ENCODE peak calls at places on chromosomes 1 and 21, in six cellular contexts. One of them, this sample, is unnamed.

GRCh38 chr21:44293551-44294231 is 6.2 kb upstream of the PFKL start:
- DNase-seq in IMR-90: no peak
- DNase-seq in mesenchymal stem cell: no peak
- DNase-seq in H1: no peak
- DNase-seq in H9: no peak
- DNase-seq in neuronal stem cell: no peak
- DNase-seq in this sample: no peak

GRCh38 chr21:14070049-14070893 is 140.5 kb downstream of the LIPI start:
- DNase-seq in IMR-90: no peak
- DNase-seq in mesenchymal stem cell: no peak
- DNase-seq in H1: no peak
- DNase-seq in H9: peak
- DNase-seq in neuronal stem cell: no peak
- DNase-seq in this sample: no peak

GRCh38 chr1:145799806-145800205 is 24.1 kb downstream of the RNF115 start:
- DNase-seq in IMR-90: no peak
- DNase-seq in mesenchymal stem cell: no peak
- DNase-seq in H1: no peak
- DNase-seq in H9: no peak
- DNase-seq in neuronal stem cell: no peak
- DNase-seq in this sample: no peak

GRCh38 chr21:43936186-43936967 is 71.4 kb downstream of the AGPAT3 start:
- DNase-seq in IMR-90: no peak
- DNase-seq in mesenchymal stem cell: no peak
- DNase-seq in H1: no peak
- DNase-seq in H9: no peak
- DNase-seq in neuronal stem cell: no peak
- DNase-seq in this sample: no peak

GRCh38 chr1:206588492-206588891 is 23.8 kb downstream of the EIF2D start:
- DNase-seq in IMR-90: no peak
- DNase-seq in mesenchymal stem cell: peak
- DNase-seq in H1: no peak
- DNase-seq in H9: no peak
- DNase-seq in neuronal stem cell: no peak
- DNase-seq in this sample: no peak

GRCh38 chr1:34871443-34872132 is 12.0 kb upstream of the SMIM12 start:
- DNase-seq in IMR-90: no peak
- DNase-seq in mesenchymal stem cell: no peak
- DNase-seq in H1: no peak
- DNase-seq in H9: no peak
- DNase-seq in neuronal stem cell: no peak
- DNase-seq in this sample: no peak

GRCh38 chr1:1013922-1014617 is 773 bp downstream of the ISG15 start:
- DNase-seq in IMR-90: peak
- DNase-seq in mesenchymal stem cell: peak
- DNase-seq in H1: no peak
- DNase-seq in H9: peak
- DNase-seq in neuronal stem cell: no peak
- DNase-seq in this sample: no peak

GRCh38 chr21:14773777-14774345 is 227.7 kb upstream of the SAMSN1 start:
- DNase-seq in IMR-90: no peak
- DNase-seq in mesenchymal stem cell: peak
- DNase-seq in H1: peak
- DNase-seq in H9: peak
- DNase-seq in neuronal stem cell: peak
- DNase-seq in this sample: peak

GRCh38 chr1:93810316-93810715 is 68.7 kb downstream of the DNTTIP2 start:
- DNase-seq in IMR-90: peak
- DNase-seq in mesenchymal stem cell: no peak
- DNase-seq in H1: no peak
- DNase-seq in H9: no peak
- DNase-seq in neuronal stem cell: no peak
- DNase-seq in this sample: no peak

GRCh38 chr1:226121049-226121586 is 58.6 kb downstream of the H3-3A start:
- DNase-seq in IMR-90: no peak
- DNase-seq in mesenchymal stem cell: no peak
- DNase-seq in H1: no peak
- DNase-seq in H9: no peak
- DNase-seq in neuronal stem cell: no peak
- DNase-seq in this sample: no peak

GRCh38 chr1:89464008-89464407 is 60.6 kb upstream of the LRRC8B start:
- DNase-seq in IMR-90: no peak
- DNase-seq in mesenchymal stem cell: no peak
- DNase-seq in H1: no peak
- DNase-seq in H9: no peak
- DNase-seq in neuronal stem cell: no peak
- DNase-seq in this sample: no peak

GRCh38 chr1:156676820-156677615 is at the start of gene NES:
- DNase-seq in IMR-90: peak
- DNase-seq in mesenchymal stem cell: peak
- DNase-seq in H1: no peak
- DNase-seq in H9: peak
- DNase-seq in neuronal stem cell: peak
- DNase-seq in this sample: peak

GRCh38 chr1:1924849-1925248 is 5.8 kb upstream of the TMEM52 start:
- DNase-seq in IMR-90: no peak
- DNase-seq in mesenchymal stem cell: no peak
- DNase-seq in H1: no peak
- DNase-seq in H9: no peak
- DNase-seq in neuronal stem cell: no peak
- DNase-seq in this sample: no peak

GRCh38 chr1:200640373-200641174 is 20.0 kb upstream of the KIF14 start:
- DNase-seq in IMR-90: no peak
- DNase-seq in mesenchymal stem cell: no peak
- DNase-seq in H1: no peak
- DNase-seq in H9: no peak
- DNase-seq in neuronal stem cell: no peak
- DNase-seq in this sample: no peak

GRCh38 chr1:180778782-180779398 is 133.8 kb upstream of the KIAA1614 start:
- DNase-seq in IMR-90: no peak
- DNase-seq in mesenchymal stem cell: no peak
- DNase-seq in H1: no peak
- DNase-seq in H9: peak
- DNase-seq in neuronal stem cell: no peak
- DNase-seq in this sample: no peak

GRCh38 chr1:12541274-12542137 is 76.5 kb downstream of the DHRS3 start:
- DNase-seq in IMR-90: peak
- DNase-seq in mesenchymal stem cell: peak
- DNase-seq in H1: no peak
- DNase-seq in H9: no peak
- DNase-seq in neuronal stem cell: no peak
- DNase-seq in this sample: no peak

DNA sequence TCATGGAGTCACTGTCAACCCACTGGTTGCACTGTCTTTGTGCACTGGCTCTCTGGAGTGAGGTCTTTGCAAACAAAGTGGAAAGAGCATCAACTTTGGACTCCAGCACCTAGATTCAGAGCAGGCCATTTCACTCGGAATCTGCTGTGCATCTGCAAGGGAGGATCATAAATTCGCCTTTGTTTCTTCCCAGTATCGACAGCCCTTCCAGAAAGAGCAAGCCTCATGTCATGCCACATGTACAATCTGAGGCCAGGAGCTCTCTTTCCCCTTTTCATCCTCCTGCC is 853 bp upstream of the PCSK9 start:
- DNase-seq in IMR-90: no peak
- DNase-seq in mesenchymal stem cell: no peak
- DNase-seq in H1: no peak
- DNase-seq in H9: no peak
- DNase-seq in neuronal stem cell: no peak
- DNase-seq in this sample: no peak
- H3K14ac ChIP-seq in IMR-90: no peak
- H3K14ac ChIP-seq in mesenchymal stem cell: no peak
- H3K14ac ChIP-seq in H1: no peak
- H3K14ac ChIP-seq in H9: no peak
- H3K14ac ChIP-seq in neuronal stem cell: no peak
- H3K14ac ChIP-seq in this sample: no peak

GRCh38 chr21:20020032-20020431 is 978.2 kb upstream of the NCAM2 start:
- DNase-seq in IMR-90: no peak
- DNase-seq in mesenchymal stem cell: no peak
- DNase-seq in H1: no peak
- DNase-seq in H9: no peak
- DNase-seq in neuronal stem cell: no peak
- DNase-seq in this sample: no peak

GRCh38 chr21:20024727-20025126 is 973.5 kb upstream of the NCAM2 start:
- DNase-seq in IMR-90: no peak
- DNase-seq in mesenchymal stem cell: no peak
- DNase-seq in H1: no peak
- DNase-seq in H9: no peak
- DNase-seq in neuronal stem cell: no peak
- DNase-seq in this sample: no peak

GRCh38 chr21:20026517-20026916 is 971.7 kb upstream of the NCAM2 start:
- DNase-seq in IMR-90: no peak
- DNase-seq in mesenchymal stem cell: no peak
- DNase-seq in H1: no peak
- DNase-seq in H9: no peak
- DNase-seq in neuronal stem cell: no peak
- DNase-seq in this sample: no peak

DNA sequence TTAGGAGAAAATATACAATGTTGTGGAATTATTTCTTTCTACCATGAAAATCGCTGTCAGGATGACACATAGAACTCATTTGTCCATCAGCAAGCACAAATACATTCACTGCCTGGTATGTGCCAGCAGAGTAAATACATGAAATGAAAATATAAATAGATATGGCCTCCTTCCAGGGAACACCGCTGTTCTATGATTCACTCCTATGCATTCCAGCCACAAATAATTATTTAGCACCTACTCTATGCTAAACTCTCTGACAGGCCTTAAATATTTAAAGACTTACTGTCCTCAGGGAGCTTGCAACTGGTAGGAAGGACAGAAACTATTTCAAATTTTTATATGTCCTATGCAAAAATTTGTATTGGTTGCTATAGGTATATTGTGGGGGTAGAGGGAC is 975.0 kb upstream of the NCAM2 start:
- DNase-seq in IMR-90: no peak
- DNase-seq in mesenchymal stem cell: no peak
- DNase-seq in H1: no peak
- DNase-seq in H9: no peak
- DNase-seq in neuronal stem cell: no peak
- DNase-seq in this sample: no peak
- H3K14ac ChIP-seq in IMR-90: no peak
- H3K14ac ChIP-seq in mesenchymal stem cell: no peak
- H3K14ac ChIP-seq in H1: no peak
- H3K14ac ChIP-seq in H9: no peak
- H3K14ac ChIP-seq in neuronal stem cell: no peak
- H3K14ac ChIP-seq in this sample: no peak

DNA sequence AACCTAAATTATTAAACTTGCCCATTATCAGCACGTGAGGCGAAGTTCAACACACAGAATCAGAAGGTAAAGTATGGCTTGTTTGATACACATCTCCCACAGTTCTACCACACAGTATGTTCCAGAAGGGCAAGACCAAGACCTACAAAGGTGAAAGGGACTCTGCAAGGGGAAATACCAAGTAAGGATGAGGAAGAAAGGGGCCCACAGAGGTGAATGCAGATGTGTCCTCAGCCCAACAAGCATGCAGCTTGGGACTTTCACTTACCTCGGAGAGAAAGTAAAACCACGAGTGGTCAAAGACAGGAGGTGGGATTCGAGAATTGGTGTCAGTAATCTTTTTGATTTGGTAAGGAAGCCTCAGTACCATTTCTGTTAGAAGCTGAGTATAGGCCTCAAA is 85.8 kb downstream of the UBR4 start:
- DNase-seq in IMR-90: no peak
- DNase-seq in mesenchymal stem cell: no peak
- DNase-seq in H1: no peak
- DNase-seq in H9: no peak
- DNase-seq in neuronal stem cell: no peak
- DNase-seq in this sample: no peak
- H3K14ac ChIP-seq in IMR-90: no peak
- H3K14ac ChIP-seq in mesenchymal stem cell: no peak
- H3K14ac ChIP-seq in H1: no peak
- H3K14ac ChIP-seq in H9: no peak
- H3K14ac ChIP-seq in neuronal stem cell: no peak
- H3K14ac ChIP-seq in this sample: no peak

GRCh38 chr1:27451346-27451745 is 38.6 kb downstream of the WASF2 start:
- DNase-seq in IMR-90: no peak
- DNase-seq in mesenchymal stem cell: no peak
- DNase-seq in H1: no peak
- DNase-seq in H9: no peak
- DNase-seq in neuronal stem cell: no peak
- DNase-seq in this sample: no peak

GRCh38 chr1:27454610-27455009 is 35.4 kb downstream of the WASF2 start:
- DNase-seq in IMR-90: no peak
- DNase-seq in mesenchymal stem cell: no peak
- DNase-seq in H1: no peak
- DNase-seq in H9: no peak
- DNase-seq in neuronal stem cell: no peak
- DNase-seq in this sample: no peak

DNA sequence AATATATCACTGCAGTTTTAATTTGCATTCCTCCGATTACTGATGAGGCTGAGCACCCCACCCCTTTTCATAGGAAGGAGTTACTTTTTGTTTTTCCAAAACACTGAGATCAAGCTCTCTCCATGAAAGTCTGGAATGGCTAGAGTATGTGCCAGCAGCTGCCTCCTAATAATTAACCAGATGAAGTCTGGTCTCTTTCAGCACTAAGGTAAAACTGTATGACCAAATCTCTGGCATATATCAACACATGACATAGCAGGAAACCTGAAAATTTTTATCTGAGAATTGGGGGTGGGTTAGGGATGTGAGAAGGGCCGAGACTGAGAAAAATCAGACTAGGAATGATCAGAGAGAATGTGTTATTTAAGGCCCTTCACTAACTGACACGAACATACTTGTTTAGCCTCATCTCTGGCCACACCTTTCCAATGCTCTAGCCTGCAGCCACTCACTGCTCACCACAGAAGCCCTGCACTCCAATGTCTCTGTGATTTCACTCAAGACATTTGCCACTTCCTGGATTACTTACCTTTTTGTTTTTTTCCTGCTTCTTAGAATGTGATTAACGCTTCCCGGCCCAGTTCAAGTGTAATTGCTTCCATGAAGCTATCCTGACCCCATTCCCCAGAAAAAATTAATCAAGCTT is 34.7 kb downstream of the WASF2 start:
- DNase-seq in IMR-90: no peak
- DNase-seq in mesenchymal stem cell: no peak
- DNase-seq in H1: no peak
- DNase-seq in H9: no peak
- DNase-seq in neuronal stem cell: no peak
- DNase-seq in this sample: no peak
- H3K14ac ChIP-seq in IMR-90: no peak
- H3K14ac ChIP-seq in mesenchymal stem cell: no peak
- H3K14ac ChIP-seq in H1: no peak
- H3K14ac ChIP-seq in H9: no peak
- H3K14ac ChIP-seq in neuronal stem cell: no peak
- H3K14ac ChIP-seq in this sample: no peak

GRCh38 chr1:186557147-186557777 is 96.3 kb upstream of the PDC start:
- DNase-seq in IMR-90: no peak
- DNase-seq in mesenchymal stem cell: no peak
- DNase-seq in H1: no peak
- DNase-seq in H9: no peak
- DNase-seq in neuronal stem cell: no peak
- DNase-seq in this sample: no peak
- H3K14ac ChIP-seq in IMR-90: no peak
- H3K14ac ChIP-seq in mesenchymal stem cell: no peak
- H3K14ac ChIP-seq in H1: no peak
- H3K14ac ChIP-seq in H9: no peak
- H3K14ac ChIP-seq in neuronal stem cell: no peak
- H3K14ac ChIP-seq in this sample: no peak